ENCODE peak calls at places on chromosomes 13 and 19, in five cellular contexts. K, R, J, P and M are unnamed samples.

GRCh38 chr13:20489185-20489820 is 36.4 kb downstream of the CRYL1 start:
- DNase-seq in K (peak), R (peak), J (no peak), P (no peak), M (no peak)

GRCh38 chr19:41308450-41309224 is 1.3 kb upstream of the CCDC97 start:
- DNase-seq in K (peak), R (peak), J (peak), P (peak), M (no peak)

GRCh38 chr19:3982701-3983541 is 2.3 kb downstream of the EEF2 start:
- DNase-seq in K (peak), R (peak), J (no peak), P (peak), M (no peak)

GRCh38 chr19:5243878-5244277 is 96.7 kb downstream of the PTPRS start:
- DNase-seq in K (no peak), R (no peak), J (no peak), P (no peak), M (no peak)

GRCh38 chr19:51703655-51704515 is 10.8 kb downstream of the SPACA6 start:
- DNase-seq in K (peak), R (peak), J (peak), P (peak), M (peak)

GRCh38 chr13:30587231-30587630 is 30.5 kb upstream of the USPL1 start:
- DNase-seq in K (no peak), R (peak), J (no peak), P (no peak), M (no peak)

GRCh38 chr13:32297206-32297605 is 18.0 kb downstream of the ZAR1L start:
- DNase-seq in K (no peak), R (no peak), J (no peak), P (no peak), M (no peak)

GRCh38 chr13:77113496-77113895 is 86.5 kb upstream of the FBXL3 start:
- DNase-seq in K (no peak), R (no peak), J (no peak), P (no peak), M (no peak)

GRCh38 chr19:6639439-6639838 is 30.5 kb downstream of the TNFSF14 start:
- DNase-seq in K (no peak), R (peak), J (no peak), P (no peak), M (no peak)

GRCh38 chr19:6226444-6227155 is 53.2 kb downstream of the MLLT1 start:
- DNase-seq in K (no peak), R (no peak), J (no peak), P (peak), M (no peak)

GRCh38 chr13:113427562-113428468 is 25.5 kb downstream of the ADPRHL1 start:
- DNase-seq in K (peak), R (peak), J (no peak), P (no peak), M (no peak)

GRCh38 chr19:42440357-42441046 is 2.2 kb downstream of the CXCL17 start:
- DNase-seq in K (peak), R (peak), J (no peak), P (peak), M (no peak)

GRCh38 chr19:49272204-49272603 is 52.8 kb downstream of the SLC6A16 start:
- DNase-seq in K (peak), R (peak), J (no peak), P (no peak), M (peak)

GRCh38 chr19:10086904-10087256 is 763 bp downstream of the SHFL start:
- DNase-seq in K (no peak), R (no peak), J (no peak), P (peak), M (no peak)

GRCh38 chr19:56765107-56765506 is 75.4 kb downstream of the PEG3 start:
- DNase-seq in K (peak), R (peak), J (no peak), P (peak), M (no peak)

GRCh38 chr19:50646074-50646807 is 3.0 kb upstream of the C19orf81 start:
- DNase-seq in K (peak), R (no peak), J (no peak), P (no peak), M (no peak)

GRCh38 chr19:28829762-28830161 is 383.2 kb downstream of the UQCRFS1 start:
- DNase-seq in K (no peak), R (no peak), J (no peak), P (no peak), M (no peak)

GRCh38 chr19:40716655-40717324 is at the start of the genes COQ8B and ITPKC:
- DNase-seq in K (peak), R (peak), J (peak), P (peak), M (peak)

GRCh38 chr13:75687145-75687763 is 51.1 kb downstream of the LMO7 start:
- DNase-seq in K (peak), R (peak), J (no peak), P (no peak), M (no peak)

GRCh38 chr19:46383171-46383815 is 30.1 kb downstream of the CCDC8 start:
- DNase-seq in K (no peak), R (no peak), J (no peak), P (no peak), M (no peak)

GRCh38 chr13:101544979-101545378 is 92.5 kb downstream of the ITGBL1 start:
- DNase-seq in K (no peak), R (no peak), J (no peak), P (no peak), M (no peak)

GRCh38 chr13:44044544-44045178 is 165.0 kb downstream of the LACC1 start:
- DNase-seq in K (no peak), R (peak), J (no peak), P (no peak), M (no peak)

GRCh38 chr19:18910010-18910409 is 9.2 kb downstream of the COPE start:
- DNase-seq in K (no peak), R (no peak), J (no peak), P (no peak), M (no peak)

GRCh38 chr19:8609210-8610040 is 1.1 kb downstream of the ADAMTS10 start:
- DNase-seq in K (peak), R (no peak), J (no peak), P (peak), M (no peak)

GRCh38 chr19:17358395-17358794 is 18.7 kb downstream of the PLVAP start:
- DNase-seq in K (peak), R (no peak), J (no peak), P (no peak), M (no peak)

GRCh38 chr13:95787356-95788099 is 110.6 kb downstream of the DNAJC3 start:
- DNase-seq in K (no peak), R (peak), J (no peak), P (no peak), M (no peak)

GRCh38 chr13:104525467-104525866 is 1459.2 kb upstream of the SLC10A2 start:
- DNase-seq in K (no peak), R (no peak), J (no peak), P (no peak), M (no peak)

GRCh38 chr13:19845758-19846157 is 17.7 kb downstream of the ZMYM5 start:
- DNase-seq in K (peak), R (peak), J (no peak), P (no peak), M (peak)

GRCh38 chr19:40610396-40611064 is 9.4 kb downstream of the LTBP4 start:
- DNase-seq in K (no peak), R (peak), J (no peak), P (peak), M (no peak)

GRCh38 chr19:2149980-2150793 is 1.2 kb downstream of the AP3D1 start:
- DNase-seq in K (no peak), R (peak), J (no peak), P (no peak), M (no peak)

GRCh38 chr13:26037302-26037701 is 14.5 kb downstream of the SHISA2 start:
- DNase-seq in K (no peak), R (peak), J (no peak), P (no peak), M (no peak)

GRCh38 chr13:73945871-73946270 is 188.3 kb downstream of the KLF12 start:
- DNase-seq in K (no peak), R (no peak), J (no peak), P (peak), M (no peak)

GRCh38 chr13:58397596-58398387 is 766.2 kb downstream of the PCDH17 start:
- DNase-seq in K (no peak), R (no peak), J (no peak), P (no peak), M (no peak)

GRCh38 chr19:2782357-2782935 is 627 bp downstream of the SGTA start:
- DNase-seq in K (no peak), R (no peak), J (no peak), P (no peak), M (no peak)

GRCh38 chr13:26605845-26606244 is 48.4 kb downstream of the WASF3 start:
- DNase-seq in K (no peak), R (no peak), J (no peak), P (no peak), M (no peak)

GRCh38 chr13:48126944-48127814 is 32.3 kb upstream of the MED4 start:
- DNase-seq in K (peak), R (peak), J (peak), P (peak), M (peak)

GRCh38 chr19:12913011-12913561 is 6.0 kb downstream of the SYCE2 start:
- DNase-seq in K (peak), R (peak), J (no peak), P (peak), M (no peak)

GRCh38 chr19:15323496-15324235 is 8.7 kb downstream of the BRD4 start:
- DNase-seq in K (peak), R (peak), J (no peak), P (peak), M (no peak)

GRCh38 chr19:15320118-15320517 is 12.2 kb downstream of the BRD4 start:
- DNase-seq in K (peak), R (no peak), J (no peak), P (no peak), M (no peak)

GRCh38 chr19:15321739-15322138 is 10.6 kb downstream of the BRD4 start:
- DNase-seq in K (no peak), R (no peak), J (no peak), P (no peak), M (no peak)

GRCh38 chr19:15328312-15328711 is 4.0 kb downstream of the BRD4 start:
- DNase-seq in K (no peak), R (no peak), J (no peak), P (no peak), M (no peak)

DNA sequence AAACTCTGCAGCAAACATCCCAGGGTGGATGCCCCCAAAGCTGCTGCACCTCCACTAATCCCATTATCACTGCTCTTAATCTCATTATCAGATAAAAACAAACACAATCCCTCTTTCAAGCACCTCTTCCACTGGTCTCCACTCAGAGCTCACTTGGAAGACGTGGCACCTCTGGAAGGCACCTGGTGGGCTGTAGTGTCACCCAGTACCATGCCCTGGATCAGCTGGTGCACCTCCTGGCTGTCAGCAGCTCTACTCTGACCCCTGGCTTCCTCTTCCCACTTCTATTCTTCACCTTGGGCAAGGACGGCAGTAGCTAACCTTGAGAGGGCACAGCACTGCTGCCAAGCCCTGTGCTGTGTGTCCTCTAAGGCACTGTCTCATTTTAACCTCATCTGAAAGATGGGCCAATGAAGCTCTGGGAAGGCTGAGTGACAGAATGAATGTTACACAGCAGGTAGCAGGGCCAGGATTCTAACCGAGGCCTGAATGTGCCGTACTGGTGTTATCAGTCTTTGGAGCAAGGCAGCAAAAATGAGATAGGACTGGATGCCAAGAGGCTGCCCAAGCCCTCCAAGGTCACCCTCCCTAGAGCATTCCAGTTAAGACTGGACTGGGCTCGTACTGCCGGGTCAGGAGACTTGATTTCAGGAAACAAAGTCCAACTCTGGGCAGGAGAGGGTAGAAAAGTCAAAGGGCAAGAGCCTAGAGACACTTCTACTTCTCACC is 7.4 kb downstream of the BRD4 start:
- DNase-seq in K (no peak), R (no peak), J (no peak), P (no peak), M (no peak)
- H3K4me3 ChIP-seq in K (no peak), R (no peak), J (no peak), P (no peak), M (no peak)

DNA sequence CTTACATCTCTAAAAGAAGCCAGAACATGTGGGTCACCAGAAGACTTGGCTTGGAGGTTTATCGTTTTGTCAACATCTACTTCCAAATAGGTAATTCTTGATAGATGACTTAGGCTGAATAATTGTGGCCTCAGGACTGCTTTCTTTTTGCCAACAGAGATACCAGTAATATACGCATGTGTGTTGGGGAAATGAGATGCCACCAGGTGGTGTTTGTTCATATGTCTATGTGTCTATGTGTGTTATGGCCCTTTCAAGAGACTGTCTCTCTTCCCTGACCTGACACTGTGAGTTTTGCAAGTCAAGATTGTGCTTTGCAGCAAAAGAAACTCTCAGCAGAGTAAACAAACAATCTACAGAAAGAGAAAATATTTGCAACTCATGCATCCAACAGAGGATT is 31.6 kb upstream of the METTL21C start:
- DNase-seq in K (no peak), R (peak), J (no peak), P (no peak), M (no peak)
- TF ChIP-seq CTCF in K (no peak), R (peak), J (no peak), P (no peak), M (no peak)

GRCh38 chr19:39246951-39247669 is 1.5 kb downstream of the IFNL4 start:
- DNase-seq in K (no peak), R (peak), J (no peak), P (no peak), M (no peak)
- H3K4me3 ChIP-seq in K (no peak), R (no peak), J (no peak), P (peak), M (no peak)

GRCh38 chr19:43662487-43662886 is 7.5 kb downstream of the PLAUR start:
- DNase-seq in K (no peak), R (no peak), J (no peak), P (no peak), M (no peak)
- TF ChIP-seq CTCF in K (peak), R (peak), J (peak), P (no peak), M (peak)

GRCh38 chr13:27969073-27969865 is at the start of gene CDX2:
- DNase-seq in K (no peak), R (no peak), J (no peak), P (no peak), M (no peak)
- H3K4me3 ChIP-seq in K (no peak), R (no peak), J (no peak), P (no peak), M (no peak)

DNA sequence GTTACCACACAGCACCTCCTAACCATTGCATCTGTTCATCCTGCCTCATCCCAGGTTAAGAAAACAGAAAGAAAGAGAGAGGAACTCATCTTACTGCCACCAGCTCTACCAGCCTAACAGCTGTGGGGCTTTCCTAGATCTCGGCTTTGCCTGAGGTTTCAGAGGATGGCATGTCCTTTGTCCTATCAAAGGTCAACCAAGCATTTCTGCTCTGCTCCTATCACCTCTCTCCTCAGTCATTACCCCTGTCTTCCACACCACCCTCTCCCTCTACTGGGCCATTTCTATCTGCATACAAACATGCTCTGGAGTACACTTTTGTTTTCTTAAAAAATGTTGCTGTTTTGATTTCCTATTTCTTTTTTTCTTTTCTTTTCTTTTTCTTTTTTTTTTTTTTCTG is 393.3 kb downstream of the IRS2 start:
- DNase-seq in K (no peak), R (no peak), J (no peak), P (no peak), M (no peak)
- TF ChIP-seq CTCF in K (no peak), R (no peak), J (no peak), P (no peak), M (no peak)